ENCODE peak calls at places on chromosomes 4 and X, in six cellular contexts. One of them, this sample, is unnamed.
A peak's percentile ranks its signal among the peaks of the same experiment; 100 is the strongest.

GRCh38 chr4:86896596-86896995 is 4.4 kb upstream of the C4orf36 start:
- DNase-seq in fibroblast of lung: peak; percentile 29
- DNase-seq in HCT116: no peak
- DNase-seq in foreskin fibroblast: no peak
- DNase-seq in stomach: no peak
- DNase-seq in nephron progenitor cell: no peak
- DNase-seq in this sample: no peak

GRCh38 chrX:24341795-24342194 is 18.6 kb upstream of the SUPT20HL1 start:
- DNase-seq in fibroblast of lung: peak; percentile 91
- DNase-seq in stomach: no peak
- DNase-seq in foreskin fibroblast: peak; percentile 65
- DNase-seq in HCT116: no peak
- DNase-seq in nephron progenitor cell: no peak
- DNase-seq in this sample: no peak

GRCh38 chr4:159235779-159236368 is 133.0 kb downstream of the RAPGEF2 start:
- DNase-seq in nephron progenitor cell: no peak
- DNase-seq in foreskin fibroblast: no peak
- DNase-seq in fibroblast of lung: peak; percentile 62
- DNase-seq in HCT116: no peak
- DNase-seq in stomach: no peak
- DNase-seq in this sample: no peak

GRCh38 chrX:10177620-10178019 is 20.8 kb downstream of the CLCN4 start:
- DNase-seq in nephron progenitor cell: no peak
- DNase-seq in foreskin fibroblast: peak; percentile 52
- DNase-seq in HCT116: no peak
- DNase-seq in stomach: no peak
- DNase-seq in fibroblast of lung: peak; percentile 30
- DNase-seq in this sample: no peak

GRCh38 chr4:136706942-136707341 is 825.4 kb downstream of the PCDH18 start:
- DNase-seq in stomach: no peak
- DNase-seq in fibroblast of lung: no peak
- DNase-seq in HCT116: no peak
- DNase-seq in foreskin fibroblast: peak; percentile 20
- DNase-seq in nephron progenitor cell: no peak
- DNase-seq in this sample: no peak

GRCh38 chr4:22483551-22483981 is 32.3 kb downstream of the ADGRA3 start:
- DNase-seq in foreskin fibroblast: peak; percentile 83
- DNase-seq in fibroblast of lung: peak; percentile 93
- DNase-seq in nephron progenitor cell: no peak
- DNase-seq in stomach: no peak
- DNase-seq in HCT116: no peak
- DNase-seq in this sample: no peak

GRCh38 chrX:115372026-115372610 is 82.6 kb downstream of the LUZP4 start:
- DNase-seq in HCT116: peak; percentile 12
- DNase-seq in foreskin fibroblast: peak; percentile 53
- DNase-seq in fibroblast of lung: peak; percentile 80
- DNase-seq in nephron progenitor cell: no peak
- DNase-seq in stomach: no peak
- DNase-seq in this sample: no peak

GRCh38 chr4:123874044-123874443 is 477.4 kb downstream of the SPRY1 start:
- DNase-seq in nephron progenitor cell: no peak
- DNase-seq in HCT116: no peak
- DNase-seq in fibroblast of lung: peak; percentile 39
- DNase-seq in foreskin fibroblast: no peak
- DNase-seq in stomach: no peak
- DNase-seq in this sample: no peak

GRCh38 chr4:89324671-89325070 is 17.1 kb upstream of the GPRIN3 start:
- DNase-seq in foreskin fibroblast: peak; percentile 23
- DNase-seq in stomach: no peak
- DNase-seq in nephron progenitor cell: no peak
- DNase-seq in HCT116: no peak
- DNase-seq in fibroblast of lung: peak; percentile 60
- DNase-seq in this sample: no peak

GRCh38 chr4:151644625-151645024 is 116.2 kb downstream of the GATB start:
- DNase-seq in nephron progenitor cell: peak; percentile 59
- DNase-seq in foreskin fibroblast: no peak
- DNase-seq in fibroblast of lung: no peak
- DNase-seq in stomach: no peak
- DNase-seq in HCT116: peak; percentile 10
- DNase-seq in this sample: peak; percentile 71

GRCh38 chr4:3679071-3679825 is 86.9 kb upstream of the ADRA2C start:
- DNase-seq in HCT116: no peak
- DNase-seq in nephron progenitor cell: no peak
- DNase-seq in foreskin fibroblast: no peak
- DNase-seq in fibroblast of lung: no peak
- DNase-seq in stomach: no peak
- DNase-seq in this sample: no peak

GRCh38 chr4:10722957-10723356 is 38.4 kb upstream of the CLNK start:
- DNase-seq in fibroblast of lung: no peak
- DNase-seq in nephron progenitor cell: no peak
- DNase-seq in foreskin fibroblast: no peak
- DNase-seq in HCT116: no peak
- DNase-seq in stomach: no peak
- DNase-seq in this sample: no peak

GRCh38 chr4:25900310-25900709 is 13.7 kb upstream of the SMIM20 start:
- DNase-seq in foreskin fibroblast: no peak
- DNase-seq in stomach: no peak
- DNase-seq in nephron progenitor cell: no peak
- DNase-seq in fibroblast of lung: peak; percentile 52
- DNase-seq in HCT116: no peak
- DNase-seq in this sample: no peak

GRCh38 chr4:44493924-44494323 is 45.3 kb upstream of the KCTD8 start:
- DNase-seq in nephron progenitor cell: peak; percentile 12
- DNase-seq in HCT116: no peak
- DNase-seq in foreskin fibroblast: no peak
- DNase-seq in fibroblast of lung: no peak
- DNase-seq in stomach: no peak
- DNase-seq in this sample: no peak

GRCh38 chrX:104913348-104913747 is 307.1 kb downstream of the TEX13A start:
- DNase-seq in HCT116: no peak
- DNase-seq in foreskin fibroblast: no peak
- DNase-seq in stomach: no peak
- DNase-seq in fibroblast of lung: peak; percentile 12
- DNase-seq in nephron progenitor cell: no peak
- DNase-seq in this sample: no peak
- TF ChIP-seq CTCF in HCT116: peak; percentile 45
- TF ChIP-seq CTCF in foreskin fibroblast: peak; percentile 21
- TF ChIP-seq CTCF in stomach: no peak
- TF ChIP-seq CTCF in fibroblast of lung: peak; percentile 35
- TF ChIP-seq CTCF in nephron progenitor cell: no peak
- TF ChIP-seq CTCF in this sample: peak; percentile 35

GRCh38 chr4:162126754-162127153 is 37.0 kb downstream of the FSTL5 start:
- DNase-seq in foreskin fibroblast: no peak
- DNase-seq in nephron progenitor cell: no peak
- DNase-seq in fibroblast of lung: no peak
- DNase-seq in stomach: no peak
- DNase-seq in HCT116: no peak
- DNase-seq in this sample: no peak

DNA sequence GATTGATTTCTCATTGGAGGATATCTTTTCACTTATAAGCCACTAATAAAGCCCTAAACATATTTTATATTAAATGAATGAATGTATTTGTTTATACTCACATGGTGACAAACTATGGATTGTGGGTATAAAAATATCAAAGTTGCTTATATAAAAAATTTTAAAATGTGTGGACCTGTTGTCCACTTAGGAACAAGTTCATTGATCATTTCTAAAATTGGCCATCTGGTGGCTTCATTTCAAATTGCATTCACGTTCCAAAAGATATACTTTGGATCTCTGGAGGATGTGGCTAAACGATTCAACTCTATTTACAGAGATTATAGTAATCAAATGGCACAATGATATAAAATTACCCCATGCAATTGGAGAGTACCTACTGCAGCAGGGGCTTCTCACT is 32.5 kb downstream of the FSTL5 start:
- DNase-seq in stomach: no peak
- DNase-seq in nephron progenitor cell: no peak
- DNase-seq in foreskin fibroblast: no peak
- DNase-seq in fibroblast of lung: no peak
- DNase-seq in HCT116: no peak
- DNase-seq in this sample: no peak
- TF ChIP-seq CTCF in stomach: no peak
- TF ChIP-seq CTCF in nephron progenitor cell: peak; percentile 28
- TF ChIP-seq CTCF in foreskin fibroblast: no peak
- TF ChIP-seq CTCF in fibroblast of lung: no peak
- TF ChIP-seq CTCF in HCT116: peak; percentile 43
- TF ChIP-seq CTCF in this sample: peak; percentile 63

GRCh38 chrX:50206753-50207152 is 2.2 kb downstream of the CCNB3 start:
- DNase-seq in fibroblast of lung: no peak
- DNase-seq in foreskin fibroblast: no peak
- DNase-seq in stomach: no peak
- DNase-seq in nephron progenitor cell: no peak
- DNase-seq in HCT116: no peak
- DNase-seq in this sample: no peak

DNA sequence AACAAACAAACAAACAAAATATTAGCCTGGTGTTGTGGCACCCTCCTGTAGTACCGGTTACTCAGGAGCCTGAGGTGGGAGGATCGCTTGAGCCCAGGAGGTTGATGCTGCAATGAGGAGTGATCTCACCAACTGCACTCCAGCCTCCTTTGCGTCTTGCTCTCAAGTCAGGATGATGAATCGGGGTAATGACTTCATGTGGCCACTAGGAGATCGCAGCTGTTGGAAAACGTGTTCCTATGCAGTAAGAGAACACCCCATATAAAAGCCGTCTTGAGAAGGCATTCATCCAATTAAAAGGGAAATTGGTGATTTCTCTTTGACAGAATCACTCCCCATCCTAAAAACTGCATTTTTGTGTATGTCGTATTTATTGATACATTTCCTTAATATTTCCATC is 6.9 kb downstream of the CCNB3 start:
- DNase-seq in nephron progenitor cell: no peak
- DNase-seq in foreskin fibroblast: no peak
- DNase-seq in HCT116: no peak
- DNase-seq in stomach: no peak
- DNase-seq in fibroblast of lung: no peak
- DNase-seq in this sample: peak; percentile 6
- TF ChIP-seq CTCF in nephron progenitor cell: peak; percentile 8
- TF ChIP-seq CTCF in foreskin fibroblast: peak; percentile 8
- TF ChIP-seq CTCF in HCT116: peak; percentile 44
- TF ChIP-seq CTCF in stomach: no peak
- TF ChIP-seq CTCF in fibroblast of lung: peak; percentile 22
- TF ChIP-seq CTCF in this sample: peak; percentile 41

DNA sequence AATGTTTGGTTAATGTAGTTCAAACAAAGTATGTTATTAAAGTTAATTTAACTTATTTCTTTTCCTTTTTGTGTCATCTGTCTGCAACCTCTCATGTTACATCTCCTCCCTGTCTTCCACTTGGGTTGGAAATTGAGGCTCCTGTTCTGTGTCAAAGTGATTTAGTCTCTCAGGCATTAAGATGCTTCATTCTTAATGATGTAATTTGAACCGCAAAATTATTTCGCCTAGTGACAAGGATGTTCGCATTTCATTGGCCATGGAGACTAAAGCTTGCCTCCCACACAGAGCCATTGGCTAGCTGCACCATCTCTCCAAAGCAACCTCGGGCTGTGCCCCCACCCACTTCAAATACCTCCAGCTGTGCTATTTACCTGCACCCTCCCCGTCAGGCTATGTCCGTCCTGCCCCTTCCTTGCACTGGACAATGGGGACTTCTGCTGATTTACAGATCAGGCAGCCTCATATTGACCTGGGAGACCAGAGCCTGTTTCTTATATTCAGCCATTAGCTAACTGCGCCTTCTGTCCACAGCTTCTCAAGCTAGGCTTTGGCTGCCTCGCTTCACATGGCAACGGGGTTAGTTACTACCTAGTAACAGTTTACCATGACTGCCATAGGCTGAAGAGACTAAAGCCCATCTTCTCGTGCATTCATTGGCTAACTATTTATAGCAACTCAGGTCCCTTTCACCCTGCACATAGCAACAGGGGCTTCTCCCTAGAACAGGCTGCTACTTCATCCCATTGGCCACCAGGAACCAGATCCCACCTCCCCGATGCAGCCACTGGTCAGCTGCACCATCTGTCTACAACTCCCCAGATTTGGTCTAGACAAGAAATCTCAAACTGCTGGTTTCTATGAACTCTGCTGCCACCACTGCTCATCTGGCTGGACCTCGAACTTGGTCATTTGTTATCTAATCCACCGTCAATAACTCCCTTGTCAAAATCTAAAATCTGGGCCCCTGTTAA is 8.6 kb upstream of the ZNF157 start:
- DNase-seq in fibroblast of lung: peak; percentile 98
- DNase-seq in foreskin fibroblast: peak; percentile 84
- DNase-seq in stomach: peak; percentile 61
- DNase-seq in HCT116: peak; percentile 84
- DNase-seq in nephron progenitor cell: peak; percentile 63
- DNase-seq in this sample: peak; percentile 57
- TF ChIP-seq CTCF in fibroblast of lung: no peak
- TF ChIP-seq CTCF in foreskin fibroblast: no peak
- TF ChIP-seq CTCF in stomach: no peak
- TF ChIP-seq CTCF in HCT116: no peak
- TF ChIP-seq CTCF in nephron progenitor cell: no peak
- TF ChIP-seq CTCF in this sample: no peak

This sample was measured in endothelial cell.